ENCODE peak calls at places on chromosomes 4 and X, in seven cellular contexts. E is endothelial cell, V is AG10803, S is tibial artery, B is spleen, Q is fibroblast of pulmonary artery, R is psoas muscle. J is an unnamed sample.

GRCh38 chr4:120929847-120930246 is 7.3 kb upstream of the PRDM5 start:
- DNase-seq in E (no peak), V (no peak), S (no peak), B (no peak), Q (no peak), R (no peak), J (no peak)

GRCh38 chr4:1591107-1591506 is 93.0 kb downstream of the FAM53A start:
- DNase-seq in E (no peak), V (no peak), S (no peak), B (peak; percentile 40), Q (no peak), R (no peak), J (no peak)

GRCh38 chr4:74117024-74117534 is 18.1 kb upstream of the CXCL2 start:
- DNase-seq in E (no peak), V (peak; percentile 97), S (peak; percentile 81), B (no peak), Q (peak; percentile 99), R (peak; percentile 38), J (peak; percentile 96)

GRCh38 chr4:45640281-45640680 is 483.6 kb downstream of the GABRG1 start:
- DNase-seq in E (no peak), V (no peak), S (no peak), B (no peak), Q (no peak), R (no peak), J (no peak)

GRCh38 chrX:134646671-134647070 is 11.6 kb downstream of the PLAC1 start:
- DNase-seq in E (no peak), V (no peak), S (no peak), B (no peak), Q (no peak), R (peak; percentile 14), J (peak; percentile 78)

GRCh38 chr4:184457530-184458249 is 16.7 kb downstream of the IRF2 start:
- DNase-seq in E (no peak), V (peak; percentile 36), S (no peak), B (no peak), Q (no peak), R (peak; percentile 19), J (no peak)

GRCh38 chr4:37890501-37891220 is at the start of gene TBC1D1:
- DNase-seq in E (peak; percentile 13), V (no peak), S (peak; percentile 95), B (peak; percentile 93), Q (no peak), R (peak; percentile 70), J (peak; percentile 38)

GRCh38 chr4:123096038-123096437 is 173.6 kb upstream of the NUDT6 start:
- DNase-seq in E (peak; percentile 22), V (no peak), S (no peak), B (no peak), Q (peak; percentile 45), R (no peak), J (peak; percentile 32)

GRCh38 chrX:45765726-45766125 is 565.0 kb upstream of the DIPK2B start:
- DNase-seq in E (no peak), V (no peak), S (no peak), B (no peak), Q (no peak), R (no peak), J (no peak)

GRCh38 chrX:12791253-12792228 is at the start of gene PRPS2:
- DNase-seq in E (peak; percentile 38), V (peak; percentile 25), S (peak; percentile 70), B (peak; percentile 92), Q (peak; percentile 39), R (peak; percentile 59), J (peak; percentile 50)

GRCh38 chrX:1546601-1547275 is 9.8 kb upstream of the P2RY8 start:
- DNase-seq in E (no peak), V (no peak), S (peak; percentile 60), B (no peak), Q (no peak), R (no peak), J (no peak)

GRCh38 chr4:5757536-5757935 is 46.5 kb downstream of the EVC start:
- DNase-seq in E (no peak), V (peak; percentile 19), S (no peak), B (no peak), Q (no peak), R (no peak), J (no peak)

GRCh38 chr4:145487626-145488025 is 6.0 kb downstream of the SMAD1 start:
- DNase-seq in E (no peak), V (no peak), S (no peak), B (no peak), Q (no peak), R (no peak), J (no peak)

GRCh38 chr4:52110171-52110570 is 59.1 kb downstream of the SPATA18 start:
- DNase-seq in E (no peak), V (peak; percentile 73), S (no peak), B (no peak), Q (peak; percentile 13), R (no peak), J (peak; percentile 31)

GRCh38 chr4:154045086-154045485 is 256.2 kb upstream of the SFRP2 start:
- DNase-seq in E (no peak), V (peak; percentile 76), S (no peak), B (no peak), Q (no peak), R (no peak), J (no peak)

GRCh38 chr4:37687175-37687525 is 974 bp upstream of the RELL1 start:
- DNase-seq in E (no peak), V (no peak), S (no peak), B (no peak), Q (no peak), R (no peak), J (no peak)

GRCh38 chr4:16124232-16124631 is 40.4 kb upstream of the PROM1 start:
- DNase-seq in E (no peak), V (no peak), S (no peak), B (no peak), Q (no peak), R (no peak), J (no peak)

GRCh38 chr4:75255261-75255660 is 258.9 kb downstream of the RCHY1 start:
- DNase-seq in E (no peak), V (no peak), S (no peak), B (no peak), Q (no peak), R (no peak), J (no peak)

GRCh38 chrX:88135735-88136134 is 611.3 kb upstream of the CPXCR1 start:
- DNase-seq in E (no peak), V (no peak), S (no peak), B (no peak), Q (peak; percentile 1), R (no peak), J (peak; percentile 13)

GRCh38 chrX:129360175-129360574 is 163.1 kb downstream of the SMARCA1 start:
- DNase-seq in E (peak; percentile 22), V (peak; percentile 25), S (no peak), B (no peak), Q (peak; percentile 56), R (no peak), J (peak; percentile 62)

GRCh38 chr4:8817813-8818062 is 53.9 kb downstream of the HMX1 start:
- DNase-seq in E (peak; percentile 2), V (no peak), S (no peak), B (peak; percentile 58), Q (no peak), R (no peak), J (no peak)

GRCh38 chr4:44760142-44760898 is 34.0 kb upstream of the GNPDA2 start:
- DNase-seq in E (peak; percentile 15), V (peak; percentile 44), S (no peak), B (no peak), Q (peak; percentile 61), R (no peak), J (peak; percentile 59)

GRCh38 chr4:185634066-185634652 is 98.9 kb upstream of the PDLIM3 start:
- DNase-seq in E (no peak), V (no peak), S (no peak), B (no peak), Q (peak; percentile 18), R (no peak), J (peak; percentile 22)

GRCh38 chrX:141879616-141880015 is 24.1 kb upstream of the MAGEC1 start:
- DNase-seq in E (no peak), V (no peak), S (no peak), B (no peak), Q (no peak), R (no peak), J (no peak)

DNA sequence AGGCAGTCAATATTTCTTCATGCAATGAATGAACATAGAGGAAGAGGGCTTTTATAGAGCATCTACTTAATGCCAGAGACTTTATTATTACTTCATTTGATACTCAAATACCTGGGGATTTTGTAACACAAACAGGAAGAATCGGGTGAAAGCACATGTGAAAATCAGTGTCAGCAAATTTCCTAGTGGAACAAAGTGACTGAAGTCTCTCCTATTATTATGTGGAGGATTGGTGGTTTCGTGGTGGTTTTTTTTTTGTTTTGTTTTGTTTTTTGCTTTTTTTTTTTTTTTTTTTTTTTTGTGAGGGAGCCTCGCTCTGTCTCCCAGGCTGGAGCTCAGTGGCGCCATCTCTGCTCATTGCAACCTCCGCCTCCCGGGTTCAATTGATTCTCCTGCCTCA is 207.0 kb downstream of the RRAGB start:
- DNase-seq in E (no peak), V (no peak), S (no peak), B (no peak), Q (no peak), R (no peak), J (no peak)
- TF ChIP-seq CTCF in E (no peak), V (no peak), S (no peak), B (no peak), Q (no peak), R (no peak), J (no peak)

DNA sequence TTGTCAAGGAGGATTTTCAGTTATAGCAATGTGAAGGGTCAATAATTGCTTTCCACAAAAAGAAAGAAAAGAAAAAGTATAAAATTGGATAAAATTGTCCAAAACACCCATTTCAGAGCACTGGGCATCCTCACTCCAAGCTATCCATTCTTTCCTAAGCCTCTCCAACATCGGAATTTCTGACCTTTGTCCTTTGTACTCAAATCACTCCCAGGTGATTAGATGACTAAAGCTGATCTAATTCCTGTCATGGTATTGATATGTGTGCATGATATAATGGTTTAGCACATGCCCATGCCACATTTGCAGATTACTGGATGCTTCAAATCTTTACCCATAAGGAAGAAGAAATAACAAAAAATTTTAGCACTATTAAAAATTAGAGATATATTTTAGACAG is 152.3 kb downstream of the CENPC start:
- DNase-seq in E (no peak), V (no peak), S (no peak), B (no peak), Q (no peak), R (no peak), J (no peak)
- TF ChIP-seq CTCF in E (no peak), V (no peak), S (no peak), B (no peak), Q (no peak), R (no peak), J (no peak)

GRCh38 chrX:15930585-15930984 is 76.0 kb upstream of the AP1S2 start:
- DNase-seq in E (no peak), V (peak; percentile 72), S (no peak), B (no peak), Q (peak; percentile 63), R (no peak), J (peak; percentile 54)
- TF ChIP-seq CTCF in E (no peak), V (peak; percentile 58), S (no peak), B (no peak), Q (peak; percentile 36), R (peak; percentile 22), J (peak; percentile 41)

DNA sequence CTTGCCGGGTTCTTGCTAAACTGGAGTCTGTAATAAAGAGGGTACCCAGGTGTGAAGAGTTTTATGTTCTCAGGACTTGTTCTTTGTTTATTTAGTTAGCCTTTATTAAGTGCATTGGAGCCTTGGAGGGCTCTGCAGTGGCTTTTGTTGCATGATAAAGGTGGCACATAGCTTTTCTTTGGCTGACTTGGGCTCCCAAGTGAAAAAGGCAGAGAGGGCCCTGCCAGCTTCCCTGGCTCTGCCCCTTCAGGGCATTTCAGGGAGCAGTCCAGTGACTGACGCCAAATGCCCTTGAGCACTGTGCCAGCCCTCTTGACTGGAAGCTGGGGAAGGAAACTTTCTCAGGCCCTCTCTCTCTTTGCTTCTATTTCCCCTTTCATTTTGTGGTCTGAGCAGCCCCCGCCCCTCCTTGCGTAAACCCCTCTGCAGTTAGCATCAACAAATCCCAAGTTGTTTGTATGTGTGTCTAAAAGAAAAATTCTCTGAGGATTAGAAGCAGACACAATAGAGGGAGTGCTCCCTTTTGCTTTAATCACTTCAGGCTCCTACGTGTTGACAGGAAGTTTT is 152.2 kb downstream of the NHS start:
- DNase-seq in E (no peak), V (no peak), S (peak; percentile 79), B (no peak), Q (peak; percentile 16), R (peak; percentile 26), J (peak; percentile 8)
- TF ChIP-seq CTCF in E (no peak), V (no peak), S (no peak), B (no peak), Q (no peak), R (no peak), J (no peak)

J was measured in MCF 10A.